ENCODE peak calls at places on chromosomes 13 and 19, in nine cellular contexts. P, X, W, T, Q, I, E, H and Z are unnamed samples.

GRCh38 chr19:4057913-4058695 is 8.6 kb downstream of the ZBTB7A start:
- DNase-seq in P (peak; percentile 68), X (peak; percentile 91), W (peak; percentile 92), T (peak; percentile 63), Q (peak; percentile 90), I (peak; percentile 92), E (no peak), H (peak; percentile 64), Z (peak; percentile 87)

GRCh38 chr19:32104465-32105235 is 240.8 kb upstream of the ZNF507 start:
- DNase-seq in P (no peak), X (no peak), W (peak; percentile 39), T (no peak), Q (peak; percentile 4), I (no peak), E (no peak), H (no peak), Z (no peak)

GRCh38 chr13:92346046-92346445 is 880.6 kb upstream of the GPC6 start:
- DNase-seq in P (no peak), X (no peak), W (no peak), T (no peak), Q (no peak), I (no peak), E (no peak), H (no peak), Z (no peak)

GRCh38 chr19:10769533-10770491 is 51.9 kb downstream of the DNM2 start:
- DNase-seq in P (no peak), X (peak; percentile 31), W (peak; percentile 46), T (no peak), Q (peak; percentile 37), I (peak; percentile 71), E (no peak), H (peak; percentile 53), Z (peak; percentile 85)

GRCh38 chr13:46654956-46655726 is 102.2 kb downstream of the LRCH1 start:
- DNase-seq in P (no peak), X (no peak), W (no peak), T (no peak), Q (peak; percentile 28), I (no peak), E (no peak), H (peak; percentile 86), Z (no peak)

GRCh38 chr19:11767633-11768133 is 883 bp downstream of the ZNF441 start:
- DNase-seq in P (no peak), X (peak; percentile 43), W (peak; percentile 22), T (no peak), Q (peak; percentile 53), I (peak; percentile 80), E (peak; percentile 9), H (peak; percentile 21), Z (peak; percentile 23)

GRCh38 chr19:43337737-43338136 is 15.7 kb upstream of the CD177 start:
- DNase-seq in P (no peak), X (no peak), W (no peak), T (no peak), Q (no peak), I (no peak), E (no peak), H (no peak), Z (no peak)

GRCh38 chr13:49840266-49840665 is 47.8 kb upstream of the KPNA3 start:
- DNase-seq in P (no peak), X (no peak), W (no peak), T (no peak), Q (peak; percentile 39), I (no peak), E (no peak), H (no peak), Z (no peak)

GRCh38 chr19:10724573-10725071 is 6.7 kb downstream of the DNM2 start:
- DNase-seq in P (no peak), X (peak; percentile 68), W (no peak), T (peak; percentile 25), Q (no peak), I (no peak), E (no peak), H (no peak), Z (no peak)

GRCh38 chr13:23758783-23759527 is 130.2 kb downstream of the MIPEP start:
- DNase-seq in P (no peak), X (no peak), W (no peak), T (no peak), Q (no peak), I (no peak), E (no peak), H (no peak), Z (no peak)

DNA sequence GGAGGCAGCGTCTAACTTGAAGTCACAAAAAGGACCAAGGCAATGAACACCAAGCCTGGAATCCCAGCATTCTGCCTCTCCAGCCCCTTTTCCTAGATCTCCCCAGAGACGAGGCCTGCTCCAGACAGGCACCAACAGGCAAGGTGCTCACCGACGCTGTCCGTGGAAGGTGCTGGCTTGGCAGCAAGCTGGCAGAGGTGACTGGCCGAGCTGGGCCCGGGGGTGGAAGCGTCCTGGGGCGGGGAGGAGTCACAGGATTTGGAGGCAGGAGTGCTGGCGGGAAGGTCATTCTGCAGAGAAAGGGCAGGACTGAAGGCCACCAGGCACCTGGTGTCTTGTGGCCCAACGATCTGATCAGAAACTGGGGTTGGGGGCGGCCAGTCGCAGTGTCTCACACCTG is 18.2 kb downstream of the TLE2 start:
- DNase-seq in P (no peak), X (no peak), W (no peak), T (no peak), Q (no peak), I (no peak), E (no peak), H (no peak), Z (no peak)
- H3K4me3 ChIP-seq in P (no peak overlapping the region), X (no peak overlapping the region), W (no peak overlapping the region), T (no peak overlapping the region), Q (no peak overlapping the region), I (no peak overlapping the region), E (no peak overlapping the region), H (no peak overlapping the region), Z (no peak overlapping the region)

GRCh38 chr19:5988520-5989387 is 10.8 kb upstream of the RANBP3 start:
- DNase-seq in P (no peak), X (no peak), W (no peak), T (no peak), Q (no peak), I (no peak), E (no peak), H (no peak), Z (no peak)

GRCh38 chr19:5992756-5993155 is 14.8 kb upstream of the RANBP3 start:
- DNase-seq in P (no peak), X (no peak), W (no peak), T (no peak), Q (no peak), I (no peak), E (no peak), H (no peak), Z (no peak)

GRCh38 chr19:5991244-5991838 is 13.4 kb upstream of the RANBP3 start:
- DNase-seq in P (no peak), X (no peak), W (no peak), T (no peak), Q (no peak), I (no peak), E (no peak), H (no peak), Z (no peak)

GRCh38 chr19:5989388-5990074 is 11.6 kb upstream of the RANBP3 start:
- DNase-seq in P (no peak), X (no peak), W (no peak), T (no peak), Q (no peak), I (no peak), E (no peak), H (no peak), Z (no peak)

DNA sequence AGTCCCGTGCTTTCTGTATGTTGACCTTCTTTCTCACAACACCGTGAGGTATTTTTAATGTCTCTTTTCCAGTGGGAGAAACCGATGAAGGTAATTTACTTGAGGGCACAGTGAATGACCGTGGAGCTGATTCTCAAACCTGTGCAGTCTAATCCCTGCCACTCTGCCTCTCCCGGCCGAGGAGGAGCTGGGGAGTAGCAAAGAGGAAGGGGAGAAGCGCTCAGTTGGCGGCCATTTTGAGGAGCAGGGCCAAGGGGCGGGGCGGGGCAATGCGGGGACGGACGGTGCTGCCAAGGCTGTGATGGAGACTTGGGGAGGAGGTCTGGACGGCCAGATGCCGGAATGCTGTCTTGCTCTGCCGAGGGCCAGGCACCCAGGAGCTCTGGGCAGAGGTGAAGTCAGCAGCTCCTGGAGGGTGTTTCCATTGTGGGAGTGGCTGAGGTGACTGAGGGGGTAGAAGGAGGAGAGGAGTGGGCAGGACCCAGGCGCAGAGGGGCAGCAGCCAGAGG is 12.4 kb upstream of the RANBP3 start:
- DNase-seq in P (no peak), X (no peak), W (no peak), T (no peak), Q (no peak), I (no peak), E (no peak), H (no peak), Z (no peak)
- H3K4me3 ChIP-seq in P (no peak overlapping the region), X (no peak overlapping the region), W (no peak overlapping the region), T (no peak overlapping the region), Q (no peak overlapping the region), I (no peak overlapping the region), E (no peak overlapping the region), H (no peak overlapping the region), Z (no peak overlapping the region)

DNA sequence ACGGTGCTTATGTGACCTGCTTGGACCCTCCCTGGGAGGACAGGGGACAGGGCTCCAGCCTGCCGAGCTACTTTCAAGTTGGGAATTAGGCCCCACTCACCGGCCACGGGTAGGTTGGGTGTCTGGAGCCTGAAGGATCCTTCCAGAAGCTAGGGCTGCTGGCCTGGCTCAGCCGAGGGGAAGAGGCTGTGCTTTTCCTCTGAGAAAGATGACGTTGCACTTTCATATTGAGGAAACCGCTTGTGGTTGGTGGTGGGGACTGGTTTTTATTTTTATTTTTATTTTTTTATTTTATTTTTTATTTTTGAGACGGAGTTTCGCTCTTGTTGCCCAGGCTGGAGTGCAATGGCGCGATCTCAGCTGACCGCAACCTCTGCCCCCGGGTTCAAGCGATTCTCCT is at the start of gene TMEM150B:
- DNase-seq in P (no peak), X (no peak), W (no peak), T (no peak), Q (no peak), I (no peak), E (no peak), H (no peak), Z (no peak)
- H3K4me3 ChIP-seq in P (no peak within 1 kb of the TSS), X (no peak within 1 kb of the TSS), W (no peak within 1 kb of the TSS), T (no peak within 1 kb of the TSS), Q (no peak within 1 kb of the TSS), I (no peak within 1 kb of the TSS), E (no peak within 1 kb of the TSS), H (no peak within 1 kb of the TSS), Z (no peak within 1 kb of the TSS)

DNA sequence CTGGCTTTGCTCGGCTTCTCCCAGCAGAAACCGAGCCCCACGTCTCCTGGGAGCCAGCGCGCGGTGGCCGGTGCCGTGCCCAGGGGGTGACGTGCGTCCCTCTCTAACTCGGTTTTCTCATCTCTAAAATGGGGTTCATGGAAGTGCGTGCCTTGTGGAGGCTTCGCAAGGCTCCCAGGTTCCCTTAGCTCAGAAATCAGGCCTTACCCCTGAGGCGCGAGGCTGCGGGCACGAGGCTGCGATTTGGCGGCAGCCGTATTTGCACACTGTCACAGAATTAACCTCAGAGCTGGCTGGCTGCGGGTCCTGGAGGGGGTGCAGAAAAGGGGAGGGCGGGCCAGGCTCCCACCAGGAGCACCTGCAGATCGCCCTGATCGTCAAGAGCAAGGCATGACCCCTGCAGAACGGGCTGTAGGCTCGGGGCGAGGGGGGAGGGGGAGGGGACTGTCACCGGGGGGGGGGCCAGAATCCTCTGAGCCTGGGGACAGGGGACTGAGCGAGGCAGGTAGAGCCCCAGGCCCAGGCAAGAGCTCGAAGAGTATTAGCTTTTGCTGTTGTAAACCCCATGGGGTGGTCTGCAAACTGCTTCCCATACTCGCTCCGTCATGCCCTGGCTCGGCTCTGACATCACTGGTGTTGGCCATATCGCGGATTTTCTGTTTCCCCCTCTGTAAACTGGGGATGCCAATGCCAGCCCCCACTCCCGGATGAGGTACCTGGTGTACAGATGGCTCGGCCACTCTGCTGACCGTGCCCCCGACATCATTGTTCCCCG is 62.2 kb downstream of the CCNE1 start:
- DNase-seq in P (no peak), X (no peak), W (no peak), T (no peak), Q (no peak), I (no peak), E (no peak), H (no peak), Z (no peak)
- H3K4me3 ChIP-seq in P (no peak overlapping the region), X (peak overlapping the region; percentile 16), W (no peak overlapping the region), T (peak overlapping the region; percentile 15), Q (no peak overlapping the region), I (no peak overlapping the region), E (no peak overlapping the region), H (no peak overlapping the region), Z (peak overlapping the region; percentile 53)